ENCODE peak calls at places on chromosomes 5 and 9, in seven cellular contexts. X, S, T, G, R, P and Y are unnamed samples.

GRCh38 chr9:137666950-137667670 is 48.3 kb downstream of the EHMT1 start:
- DNase-seq in X (peak), S (peak), T (no peak), G (peak), R (no peak), P (no peak), Y (no peak)

GRCh38 chr5:37738057-37738691 is 101.7 kb downstream of the GDNF start:
- DNase-seq in X (no peak), S (peak), T (no peak), G (no peak), R (no peak), P (no peak), Y (no peak)

GRCh38 chr9:114803886-114804285 is 2.0 kb downstream of the TNFSF15 start:
- DNase-seq in X (no peak), S (no peak), T (no peak), G (no peak), R (no peak), P (no peak), Y (no peak)

GRCh38 chr5:31131381-31131811 is 62.1 kb upstream of the CDH6 start:
- DNase-seq in X (no peak), S (no peak), T (no peak), G (no peak), R (no peak), P (no peak), Y (no peak)

GRCh38 chr5:98248949-98249348 is 524.5 kb upstream of the RGMB start:
- DNase-seq in X (no peak), S (no peak), T (no peak), G (no peak), R (no peak), P (no peak), Y (no peak)

GRCh38 chr5:148915224-148915803 is 88.9 kb downstream of the ADRB2 start:
- DNase-seq in X (no peak), S (no peak), T (no peak), G (no peak), R (no peak), P (no peak), Y (no peak)

GRCh38 chr5:38871790-38872551 is 26.2 kb downstream of the OSMR start:
- DNase-seq in X (no peak), S (peak), T (no peak), G (no peak), R (no peak), P (no peak), Y (no peak)

GRCh38 chr9:114259800-114260523 is 62.9 kb upstream of the ORM1 start:
- DNase-seq in X (no peak), S (no peak), T (no peak), G (no peak), R (no peak), P (no peak), Y (no peak)

GRCh38 chr9:33263131-33263935 is 1.2 kb downstream of the BAG1 start:
- DNase-seq in X (no peak), S (peak), T (no peak), G (peak), R (no peak), P (no peak), Y (no peak)

GRCh38 chr5:2634399-2635176 is 116.9 kb downstream of the IRX2 start:
- DNase-seq in X (no peak), S (no peak), T (no peak), G (no peak), R (no peak), P (no peak), Y (no peak)

GRCh38 chr9:131449276-131449675 is 53.4 kb upstream of the POMT1 start:
- DNase-seq in X (no peak), S (peak), T (no peak), G (no peak), R (no peak), P (no peak), Y (no peak)

GRCh38 chr9:124203818-124204217 is 53.9 kb upstream of the NEK6 start:
- DNase-seq in X (no peak), S (no peak), T (no peak), G (no peak), R (no peak), P (no peak), Y (no peak)

GRCh38 chr9:109001275-109001676 is 12.0 kb downstream of the CTNNAL1 start:
- DNase-seq in X (no peak), S (peak), T (no peak), G (no peak), R (no peak), P (no peak), Y (no peak)

GRCh38 chr5:66864240-66864884 is 268.2 kb downstream of the MAST4 start:
- DNase-seq in X (no peak), S (peak), T (no peak), G (no peak), R (no peak), P (no peak), Y (no peak)

DNA sequence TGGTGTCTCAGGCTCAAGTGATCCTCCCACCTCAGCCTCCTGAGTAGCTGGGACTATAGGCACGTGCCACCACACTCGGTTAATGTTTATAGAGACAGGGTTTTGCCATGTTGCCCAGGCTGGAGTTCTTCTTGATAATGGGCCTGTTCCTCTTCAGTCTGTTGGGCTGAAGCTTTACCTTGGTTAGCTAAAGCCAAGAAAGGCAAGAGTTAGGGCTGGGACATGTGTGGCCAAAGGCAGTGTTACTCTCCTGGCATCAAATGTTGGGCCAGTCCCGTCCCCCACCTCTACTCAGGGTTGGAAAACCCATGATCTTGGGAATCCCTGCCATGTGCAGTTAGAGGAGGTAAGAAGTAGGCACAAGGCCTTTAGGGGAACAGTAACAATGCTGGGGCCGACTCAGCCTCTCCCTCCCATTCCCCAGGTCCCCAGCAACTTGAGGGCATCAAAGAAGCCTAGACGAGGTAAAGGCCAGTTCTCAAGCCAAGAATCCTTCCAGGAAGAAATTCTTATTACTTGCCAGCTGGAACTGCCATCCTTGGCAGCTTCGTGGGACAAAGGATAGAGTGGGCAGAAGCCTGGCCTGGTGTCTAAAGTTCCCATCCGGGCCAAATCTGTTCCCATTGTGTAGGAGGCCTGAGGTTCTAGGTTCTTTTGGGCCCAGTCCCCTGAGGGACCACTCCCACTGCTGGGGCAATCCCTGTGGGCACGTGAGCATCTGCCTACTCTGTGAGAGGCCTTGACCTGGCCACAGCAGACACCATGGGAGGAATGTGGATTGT is 4.5 kb downstream of the EGR1 start:
- DNase-seq in X (peak), S (peak), T (no peak), G (no peak), R (no peak), P (no peak), Y (no peak)
- TF ChIP-seq POLR2A in X (peak), S (no peak), T (peak), G (no peak), R (no peak), P (peak), Y (peak)

GRCh38 chr5:58314356-58315045 is 145.4 kb downstream of the PLK2 start:
- DNase-seq in X (no peak), S (peak), T (no peak), G (no peak), R (no peak), P (no peak), Y (no peak)
- TF ChIP-seq POLR2AphosphoS5 in X (no peak), S (no peak), T (no peak), G (no peak), R (no peak), P (no peak), Y (no peak)

GRCh38 chr5:54224083-54224836 is 86.1 kb downstream of the ARL15 start:
- DNase-seq in X (no peak), S (no peak), T (no peak), G (no peak), R (no peak), P (no peak), Y (no peak)
- TF ChIP-seq POLR2A in X (no peak), S (no peak), T (no peak), G (no peak), R (no peak), P (no peak), Y (no peak)

DNA sequence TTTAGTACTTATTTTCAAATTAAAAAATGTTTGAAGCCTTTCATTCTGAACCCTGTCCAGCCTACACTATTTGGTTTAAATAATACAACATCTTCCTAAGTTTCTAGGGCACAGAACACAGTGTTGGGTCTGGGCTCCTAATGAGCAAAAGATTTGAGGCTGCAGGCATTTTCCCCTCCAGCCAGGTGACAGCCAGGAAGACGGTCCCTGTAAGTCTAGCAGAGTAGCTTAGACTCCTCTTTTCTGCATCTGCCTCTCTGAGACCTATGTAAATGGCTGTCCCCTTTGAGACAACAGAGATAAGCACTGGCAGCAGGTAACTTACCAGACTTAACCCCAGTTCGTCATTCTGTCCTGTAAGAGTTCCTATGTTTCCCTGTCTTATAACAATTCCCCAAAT is 141.8 kb downstream of the CDC42SE2 start:
- DNase-seq in X (no peak), S (no peak), T (no peak), G (no peak), R (no peak), P (no peak), Y (no peak)
- TF ChIP-seq POLR2AphosphoS5 in X (no peak), S (no peak), T (no peak), G (no peak), R (no peak), P (no peak), Y (no peak)

DNA sequence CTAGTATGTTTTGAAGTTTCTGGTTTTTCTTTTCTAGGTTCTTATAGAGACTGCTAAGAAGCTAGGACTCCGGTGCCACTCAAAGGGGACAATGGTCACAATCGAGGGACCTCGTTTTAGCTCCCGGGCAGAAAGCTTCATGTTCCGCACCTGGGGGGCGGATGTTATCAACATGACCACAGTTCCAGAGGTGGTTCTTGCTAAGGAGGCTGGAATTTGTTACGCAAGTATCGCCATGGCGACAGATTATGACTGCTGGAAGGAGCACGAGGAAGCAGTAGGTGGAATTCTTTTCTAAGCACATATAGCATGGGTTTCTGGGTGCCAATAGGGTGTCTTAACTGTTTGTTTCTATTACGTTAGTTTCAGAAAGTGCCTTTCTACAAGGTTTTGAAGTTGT is 52.2 kb downstream of the MTAP start:
- DNase-seq in X (peak), S (no peak), T (no peak), G (no peak), R (no peak), P (no peak), Y (no peak)
- TF ChIP-seq POLR2A in X (no peak), S (no peak), T (no peak), G (no peak), R (no peak), P (no peak), Y (no peak)

DNA sequence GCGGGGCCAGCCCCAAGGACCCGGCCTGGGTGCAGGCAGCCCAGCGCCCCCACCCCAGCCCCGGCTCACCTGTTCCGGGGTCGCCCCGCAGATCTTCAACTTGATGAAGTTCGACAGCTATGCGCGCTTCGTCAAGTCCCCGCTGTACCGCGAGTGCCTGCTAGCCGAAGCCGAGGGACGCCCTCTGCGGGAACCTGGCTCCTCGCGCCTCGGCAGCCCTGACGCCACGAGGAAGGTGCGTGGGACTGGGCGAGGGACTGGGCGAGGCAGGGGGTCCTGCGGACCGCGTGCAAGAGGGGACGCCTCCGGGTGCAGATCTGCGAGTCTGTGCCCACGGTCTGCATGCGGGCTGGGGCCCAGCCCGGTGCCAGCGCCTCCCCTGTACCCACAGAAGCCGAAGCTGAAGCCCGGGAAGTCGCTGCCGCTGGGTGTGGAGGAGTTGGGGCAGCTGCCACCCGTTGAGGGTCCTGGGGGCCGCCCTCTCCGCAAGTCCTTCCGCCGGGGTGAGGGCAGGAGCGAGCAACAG is 9.7 kb downstream of the RGS14 start:
- DNase-seq in X (no peak), S (no peak), T (no peak), G (no peak), R (no peak), P (no peak), Y (no peak)
- TF ChIP-seq POLR2AphosphoS5 in X (no peak), S (no peak), T (no peak), G (peak), R (no peak), P (no peak), Y (no peak)

GRCh38 chr5:172855597-172856292 is 21.7 kb downstream of the ERGIC1 start:
- DNase-seq in X (no peak), S (peak), T (no peak), G (no peak), R (peak), P (peak), Y (no peak)
- TF ChIP-seq POLR2A in X (no peak), S (no peak), T (no peak), G (no peak), R (no peak), P (no peak), Y (no peak)

GRCh38 chr9:121299467-121300282 is 31.7 kb downstream of the GSN start:
- DNase-seq in X (peak), S (peak), T (peak), G (peak), R (peak), P (peak), Y (peak)
- TF ChIP-seq POLR2AphosphoS5 in X (peak), S (peak), T (no peak), G (peak), R (peak), P (peak), Y (no peak)